ENCODE peak calls at places on chromosomes 4 and X, in six cellular contexts. T is stimulated activated CD8-positive, alpha-beta memory T cell treated with anti-CD3 and anti-CD28 coated beads, Interleukin-12 subunit alpha, Interleukin-12 subunit beta, amount 100 ng/mL, for 1 hour; Y is WTC11; I is testis; A is T follicular helper cell; X is EL. M is an unnamed sample.

GRCh38 chrX:24805201-24805600 is 111.5 kb downstream of the POLA1 start:
- DNase-seq in T (no peak), Y (no peak), I (no peak), A (no peak), X (no peak), M (no peak)

GRCh38 chrX:130032552-130032951 is 50.1 kb downstream of the BCORL1 start:
- DNase-seq in T (no peak), Y (no peak), I (no peak), A (no peak), X (no peak), M (no peak)

GRCh38 chr4:1344696-1345095 is 2.3 kb upstream of the UVSSA start:
- DNase-seq in T (no peak), Y (no peak), I (no peak), A (no peak), X (no peak), M (no peak)

GRCh38 chrX:21972721-21973120 is 32.2 kb downstream of the SMS start:
- DNase-seq in T (peak; percentile 4), Y (no peak), I (no peak), A (peak; percentile 17), X (peak; percentile 88), M (no peak)

GRCh38 chrX:128862557-128862956 is 660.7 kb downstream of the SMARCA1 start:
- DNase-seq in T (no peak), Y (no peak), I (no peak), A (no peak), X (no peak), M (no peak)

GRCh38 chr4:3013839-3014350 is 50.5 kb downstream of the GRK4 start:
- DNase-seq in T (no peak), Y (no peak), I (peak; percentile 27), A (no peak), X (no peak), M (no peak)

GRCh38 chrX:54076903-54077302 is 32.6 kb upstream of the PHF8 start:
- DNase-seq in T (no peak), Y (no peak), I (no peak), A (no peak), X (peak; percentile 85), M (no peak)

GRCh38 chrX:96435636-96436035 is 249.0 kb upstream of the DIAPH2 start:
- DNase-seq in T (no peak), Y (no peak), I (no peak), A (no peak), X (peak; percentile 25), M (no peak)

GRCh38 chrX:110852180-110852579 is 56.6 kb upstream of the CHRDL1 start:
- DNase-seq in T (no peak), Y (peak; percentile 8), I (no peak), A (no peak), X (peak; percentile 21), M (peak; percentile 3)

GRCh38 chr4:85486425-85487101 is 11.6 kb downstream of the ARHGAP24 start:
- DNase-seq in T (no peak), Y (no peak), I (no peak), A (no peak), X (no peak), M (no peak)

GRCh38 chr4:123127218-123127617 is 204.8 kb upstream of the NUDT6 start:
- DNase-seq in T (no peak), Y (no peak), I (no peak), A (no peak), X (peak; percentile 2), M (peak; percentile 44)

GRCh38 chrX:79336869-79337815 is 30.0 kb downstream of the ITM2A start:
- DNase-seq in T (no peak), Y (no peak), I (no peak), A (no peak), X (no peak), M (no peak)